ENCODE peak calls at places on chromosomes 7 and 10, in five cellular contexts. B, Q, L, I and D are unnamed samples. For H3K9me3, the result is how much of the 10 kb centered on the place peaks cover.

GRCh38 chr10:58017719-58018367 is 249.9 kb downstream of the IPMK start:
- DNase-seq in B (peak), Q (no peak), L (no peak), I (no peak), D (no peak)

GRCh38 chr7:54802841-54803240 is 43.8 kb upstream of the SEC61G start:
- DNase-seq in B (peak), Q (no peak), L (no peak), I (no peak), D (no peak)

GRCh38 chr10:76998451-76998850 is 639.2 kb downstream of the KCNMA1 start:
- DNase-seq in B (no peak), Q (peak), L (no peak), I (no peak), D (no peak)

GRCh38 chr10:476458-476780 is 213.0 kb downstream of the DIP2C start:
- DNase-seq in B (no peak), Q (no peak), L (no peak), I (no peak), D (no peak)

GRCh38 chr10:103645141-103646054 is 151.9 kb downstream of the NEURL1 start:
- DNase-seq in B (peak), Q (no peak), L (peak), I (no peak), D (peak)

GRCh38 chr7:65812281-65812680 is 60.6 kb upstream of the VKORC1L1 start:
- DNase-seq in B (peak), Q (no peak), L (no peak), I (no peak), D (no peak)

GRCh38 chr7:156589808-156590207 is 50.8 kb upstream of the RNF32 start:
- DNase-seq in B (no peak), Q (no peak), L (no peak), I (no peak), D (no peak)

GRCh38 chr7:121752706-121753105 is 120.3 kb upstream of the PTPRZ1 start:
- DNase-seq in B (peak), Q (peak), L (no peak), I (no peak), D (no peak)

GRCh38 chr10:224571-224970 is 89.3 kb downstream of the ZMYND11 start:
- DNase-seq in B (no peak), Q (no peak), L (no peak), I (no peak), D (no peak)

GRCh38 chr7:94179466-94179865 is 175.3 kb upstream of the BET1 start:
- DNase-seq in B (no peak), Q (no peak), L (no peak), I (no peak), D (no peak)

GRCh38 chr7:155489862-155490696 is 32.1 kb downstream of the EN2 start:
- DNase-seq in B (no peak), Q (peak), L (no peak), I (no peak), D (no peak)

GRCh38 chr7:156005202-156005821 is 193.0 kb upstream of the SHH start:
- DNase-seq in B (no peak), Q (no peak), L (no peak), I (peak), D (no peak)

GRCh38 chr10:11170993-11171416 is 153.3 kb downstream of the CELF2 start:
- DNase-seq in B (no peak), Q (no peak), L (no peak), I (no peak), D (no peak)

GRCh38 chr10:71431945-71432905 is 35.5 kb downstream of the CDH23 start:
- DNase-seq in B (no peak), Q (peak), L (no peak), I (no peak), D (no peak)

GRCh38 chr7:104126411-104126841 is 81.4 kb downstream of the ORC5 start:
- DNase-seq in B (no peak), Q (peak), L (no peak), I (no peak), D (no peak)

GRCh38 chr7:127900735-127901685 is 130.2 kb downstream of the LRRC4 start:
- DNase-seq in B (no peak), Q (peak), L (no peak), I (no peak), D (no peak)

GRCh38 chr10:104123397-104123796 is 1.4 kb downstream of the SFR1 start:
- DNase-seq in B (peak), Q (no peak), L (no peak), I (no peak), D (no peak)

GRCh38 chr10:32226624-32227023 is 120.3 kb downstream of the EPC1 start:
- DNase-seq in B (no peak), Q (no peak), L (no peak), I (no peak), D (no peak)
- H3K9me3 ChIP-seq in B (under half), Q (under half), L (under half), I (under half), D (under half)

DNA sequence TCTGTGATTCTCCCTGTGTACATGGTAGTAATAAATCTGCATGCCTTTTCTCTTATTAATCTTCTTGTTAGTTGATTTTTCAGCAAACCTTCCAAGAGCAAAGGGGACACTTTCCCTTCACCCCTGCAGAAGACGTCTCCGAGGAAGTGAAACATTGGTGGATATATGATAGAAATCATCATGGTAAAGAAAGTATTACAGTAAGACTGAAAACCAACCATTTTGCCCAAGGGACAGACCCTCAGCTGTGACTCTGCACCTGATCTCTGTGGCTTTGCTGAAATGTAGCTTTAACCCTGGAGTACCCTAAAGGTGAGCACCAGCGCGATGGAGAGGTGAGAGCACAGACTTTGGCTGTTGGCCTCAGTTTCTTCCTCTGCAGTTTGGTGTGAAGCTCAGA is 32.8 kb upstream of the MYO3A start:
- DNase-seq in B (no peak), Q (no peak), L (no peak), I (no peak), D (no peak)
- H3K27ac ChIP-seq in B (no peak), Q (no peak), L (no peak), I (no peak), D (no peak)

GRCh38 chr7:157877298-157877840 is 540.6 kb downstream of the DNAJB6 start:
- DNase-seq in B (no peak), Q (no peak), L (no peak), I (no peak), D (no peak)
- H3K9me3 ChIP-seq in B (under half), Q (under half), L (under half), I (under half), D (under half)

DNA sequence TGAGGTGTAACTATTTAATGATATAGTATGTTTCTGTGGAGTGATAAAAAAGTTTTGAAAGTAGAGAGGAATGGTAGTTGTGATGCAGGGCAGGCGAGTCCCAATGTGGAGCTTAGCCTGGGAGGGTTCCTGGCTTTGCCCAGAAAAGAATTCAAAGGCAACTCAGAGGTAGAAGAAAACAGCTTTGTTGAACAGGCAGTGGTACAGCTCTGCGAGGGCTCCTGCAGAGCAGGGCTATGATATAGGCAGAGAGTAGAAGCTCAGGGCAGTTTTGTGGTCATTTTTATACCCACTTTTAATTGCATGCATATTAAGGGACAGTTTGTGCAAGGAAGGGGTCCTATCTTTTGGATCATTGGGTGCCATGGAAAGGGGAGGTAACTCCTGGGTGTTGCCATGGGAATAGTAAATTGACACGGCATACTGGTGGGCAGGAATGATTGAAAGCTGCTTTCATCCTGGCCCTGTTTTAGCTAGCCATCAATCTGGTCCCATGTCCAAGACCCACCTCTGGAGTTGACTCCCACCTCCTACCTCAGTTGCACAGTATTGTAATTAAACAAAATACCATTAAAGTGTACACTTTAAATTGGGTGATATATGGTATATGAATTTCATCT is 12.4 kb downstream of the CYP2C8 start:
- DNase-seq in B (no peak), Q (no peak), L (no peak), I (no peak), D (no peak)
- H3K27ac ChIP-seq in B (no peak), Q (no peak), L (no peak), I (no peak), D (no peak)